ENCODE peak calls at places on chromosomes 11 and 22, in nine cellular contexts. G, W, K, Y, I, Q, E, X and F are unnamed samples.

GRCh38 chr22:33747576-33748180 is 172.6 kb downstream of the LARGE1 start:
- DNase-seq in G (no peak), W (no peak), K (no peak), Y (no peak), I (no peak), Q (no peak), E (no peak), X (no peak), F (no peak)

GRCh38 chr22:26648761-26649363 is 8.5 kb upstream of the MIAT start:
- DNase-seq in G (no peak), W (no peak), K (no peak), Y (no peak), I (no peak), Q (no peak), E (no peak), X (no peak), F (no peak)

GRCh38 chr11:31445621-31446020 is 63.8 kb downstream of the IMMP1L start:
- DNase-seq in G (no peak), W (no peak), K (no peak), Y (no peak), I (no peak), Q (no peak), E (no peak), X (no peak), F (no peak)

GRCh38 chr11:45885274-45885920 is at the start of gene MAPK8IP1:
- DNase-seq in G (peak), W (no peak), K (peak), Y (no peak), I (peak), Q (peak), E (no peak), X (peak), F (no peak)

GRCh38 chr11:35723493-35724284 is 61.1 kb downstream of the TRIM44 start:
- DNase-seq in G (no peak), W (no peak), K (no peak), Y (no peak), I (no peak), Q (no peak), E (no peak), X (no peak), F (no peak)

GRCh38 chr22:20012741-20013331 is 3.8 kb downstream of the ARVCF start:
- DNase-seq in G (no peak), W (no peak), K (no peak), Y (no peak), I (no peak), Q (no peak), E (no peak), X (no peak), F (no peak)

GRCh38 chr11:108875134-108875533 is 210.3 kb downstream of the DDX10 start:
- DNase-seq in G (no peak), W (no peak), K (no peak), Y (no peak), I (no peak), Q (no peak), E (no peak), X (no peak), F (no peak)

GRCh38 chr11:35995872-35996271 is 52.0 kb downstream of the LDLRAD3 start:
- DNase-seq in G (no peak), W (no peak), K (no peak), Y (no peak), I (no peak), Q (no peak), E (no peak), X (no peak), F (no peak)

GRCh38 chr22:19062909-19063308 is 59.3 kb downstream of the DGCR2 start:
- DNase-seq in G (no peak), W (no peak), K (no peak), Y (no peak), I (no peak), Q (no peak), E (no peak), X (no peak), F (no peak)

GRCh38 chr22:20566420-20567260 is 59.2 kb downstream of the MED15 start:
- DNase-seq in G (no peak), W (no peak), K (no peak), Y (no peak), I (no peak), Q (no peak), E (no peak), X (peak), F (peak)

GRCh38 chr22:49300951-49301397 is 526.7 kb downstream of the BRD1 start:
- DNase-seq in G (no peak), W (no peak), K (no peak), Y (peak), I (no peak), Q (no peak), E (no peak), X (no peak), F (no peak)

GRCh38 chr11:2472428-2473186 is 27.8 kb downstream of the KCNQ1 start:
- DNase-seq in G (no peak), W (no peak), K (no peak), Y (peak), I (no peak), Q (no peak), E (no peak), X (no peak), F (no peak)

GRCh38 chr11:118939412-118939915 is 13.7 kb upstream of the BCL9L start:
- DNase-seq in G (no peak), W (no peak), K (no peak), Y (no peak), I (no peak), Q (no peak), E (no peak), X (no peak), F (no peak)

GRCh38 chr11:88098289-88098688 is 77.0 kb downstream of the RAB38 start:
- DNase-seq in G (no peak), W (no peak), K (no peak), Y (no peak), I (no peak), Q (no peak), E (no peak), X (no peak), F (no peak)

GRCh38 chr11:43649501-43649900 is 31.0 kb upstream of the HSD17B12 start:
- DNase-seq in G (no peak), W (no peak), K (no peak), Y (no peak), I (peak), Q (no peak), E (no peak), X (no peak), F (no peak)

GRCh38 chr22:27846910-27847309 is 45.4 kb upstream of the MN1 start:
- DNase-seq in G (no peak), W (no peak), K (no peak), Y (no peak), I (no peak), Q (no peak), E (no peak), X (no peak), F (no peak)